ENCODE peak calls at places on chromosomes 3 and 15, in nine cellular contexts. L is neural progenitor cell; W is upper lobe of right lung; O is CD8-positive, alpha-beta T cell; B is right lobe of liver; A is Peyer's patch; D is fibroblast of lung; G is aorta; Q is astrocyte. X is an unnamed sample.

GRCh38 chr15:76147906-76148553 is 88.2 kb downstream of the TMEM266 start:
- DNase-seq in L (peak; percentile 76), W (peak; percentile 76), O (peak; percentile 66), B (no peak), A (peak; percentile 79), D (peak; percentile 34), G (no peak), Q (no peak), X (peak; percentile 64)

GRCh38 chr15:69305204-69305931 is 6.7 kb downstream of the PAQR5 start:
- DNase-seq in L (no peak), W (peak; percentile 81), O (no peak), B (no peak), A (peak; percentile 76), D (peak; percentile 90), G (peak; percentile 55), Q (peak; percentile 88), X (peak; percentile 58)

GRCh38 chr3:44419159-44419922 is 58.1 kb downstream of the ZNF445 start:
- DNase-seq in L (peak; percentile 25), W (no peak), O (no peak), B (no peak), A (no peak), D (no peak), G (no peak), Q (no peak), X (no peak)

GRCh38 chr15:60580650-60581415 is 101.9 kb upstream of the ICE2 start:
- DNase-seq in L (no peak), W (no peak), O (peak; percentile 52), B (no peak), A (no peak), D (no peak), G (no peak), Q (no peak), X (no peak)

GRCh38 chr3:11944052-11944673 is 60.0 kb upstream of the SYN2 start:
- DNase-seq in L (peak; percentile 69), W (no peak), O (no peak), B (no peak), A (no peak), D (peak; percentile 14), G (no peak), Q (no peak), X (peak; percentile 44)

GRCh38 chr3:161266731-161267150 is 45.6 kb downstream of the NMD3 start:
- DNase-seq in L (no peak), W (no peak), O (no peak), B (no peak), A (no peak), D (peak; percentile 76), G (no peak), Q (peak; percentile 80), X (peak; percentile 64)

GRCh38 chr3:194275721-194276120 is 75.4 kb downstream of the CPN2 start:
- DNase-seq in L (no peak), W (peak; percentile 9), O (no peak), B (no peak), A (no peak), D (no peak), G (no peak), Q (no peak), X (no peak)

GRCh38 chr15:92097473-92098178 is 244.1 kb downstream of the SLCO3A1 start:
- DNase-seq in L (peak; percentile 92), W (no peak), O (peak; percentile 41), B (no peak), A (peak; percentile 68), D (peak; percentile 62), G (no peak), Q (no peak), X (peak; percentile 87)

GRCh38 chr15:23497710-23498111 is 50.7 kb upstream of the GOLGA6L2 start:
- DNase-seq in L (peak; percentile 19), W (no peak), O (no peak), B (no peak), A (no peak), D (peak; percentile 2), G (no peak), Q (no peak), X (peak; percentile 24)

GRCh38 chr15:76938752-76939151 is 7.2 kb downstream of the RCN2 start:
- DNase-seq in L (no peak), W (no peak), O (no peak), B (no peak), A (no peak), D (no peak), G (no peak), Q (no peak), X (no peak)

GRCh38 chr3:45712434-45713110 is 23.4 kb downstream of the SACM1L start:
- DNase-seq in L (no peak), W (no peak), O (no peak), B (no peak), A (no peak), D (no peak), G (no peak), Q (peak; percentile 39), X (peak; percentile 26)

GRCh38 chr15:99324082-99324620 is 72.9 kb downstream of the LRRC28 start:
- DNase-seq in L (no peak), W (no peak), O (no peak), B (no peak), A (no peak), D (peak; percentile 86), G (peak; percentile 56), Q (peak; percentile 94), X (peak; percentile 93)

GRCh38 chr3:184333700-184334099 is 3.7 kb upstream of the FAM131A start:
- DNase-seq in L (no peak), W (no peak), O (no peak), B (no peak), A (no peak), D (no peak), G (no peak), Q (no peak), X (no peak)
- H3K4me1 ChIP-seq in L (peaks cover 16% of the 10 kb centered on the region), W (peaks cover 21% of the 10 kb centered on the region), O (peaks cover 16% of the 10 kb centered on the region), B (no peaks in the 10 kb centered on the region), A (peaks cover 3% of the 10 kb centered on the region), D (peaks cover 31% of the 10 kb centered on the region), G (no peaks in the 10 kb centered on the region), Q (peaks cover 73% of the 10 kb centered on the region), X (peaks cover 45% of the 10 kb centered on the region)

DNA sequence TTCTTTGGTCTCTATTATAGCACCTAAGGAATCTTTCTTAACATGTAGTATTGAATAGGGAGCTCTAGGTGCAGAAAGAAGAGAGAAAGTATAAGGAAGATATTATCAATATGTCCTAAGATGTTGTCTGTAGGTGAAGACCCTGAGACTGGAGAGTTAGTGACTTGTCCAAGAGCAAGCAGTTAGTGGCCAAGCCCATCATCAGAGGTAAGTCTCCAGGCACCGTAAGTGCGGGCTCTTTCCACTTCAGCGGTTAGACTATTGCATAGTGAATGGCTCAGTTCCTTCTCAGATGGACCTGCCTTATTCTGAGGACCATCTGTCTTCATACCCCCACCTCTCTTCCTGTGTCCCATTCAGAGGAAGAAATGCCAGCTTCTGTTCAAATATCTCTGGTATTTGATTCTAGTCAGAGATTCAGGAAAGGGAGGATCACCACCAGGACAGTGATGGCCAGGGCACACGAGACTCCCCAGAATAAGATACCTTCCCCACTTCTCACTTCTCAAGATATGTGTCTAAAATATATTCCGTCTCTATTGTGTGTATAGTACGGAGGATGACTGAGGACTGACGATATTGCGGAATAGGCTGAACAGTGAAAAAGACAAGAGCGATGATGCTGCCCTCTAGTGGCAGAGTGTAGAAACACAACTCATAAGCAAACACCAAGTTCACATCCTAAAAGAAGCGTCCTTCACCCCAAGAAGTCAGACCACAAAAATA is 19.1 kb upstream of the ADGRG7 start:
- DNase-seq in L (peak; percentile 64), W (no peak), O (peak; percentile 59), B (no peak), A (peak; percentile 74), D (peak; percentile 81), G (no peak), Q (peak; percentile 31), X (peak; percentile 90)
- H3K4me3 ChIP-seq in L (peak overlapping the region; percentile 24), W (no peak overlapping the region), O (peak overlapping the region; percentile 9), B (no peak overlapping the region), A (no peak overlapping the region), D (no peak overlapping the region), G (no peak overlapping the region), Q (peak overlapping the region; percentile 34), X (peak overlapping the region; percentile 64)

GRCh38 chr3:3341496-3341895 is 162.0 kb upstream of the CRBN start:
- DNase-seq in L (no peak), W (no peak), O (no peak), B (no peak), A (no peak), D (no peak), G (no peak), Q (no peak), X (no peak)
- H3K9me3 ChIP-seq in L (no peaks in the 10 kb centered on the region), W (no peaks in the 10 kb centered on the region), O (no peaks in the 10 kb centered on the region), B (no peaks in the 10 kb centered on the region), A (no peaks in the 10 kb centered on the region), D (no peaks in the 10 kb centered on the region), G (no peaks in the 10 kb centered on the region), Q (peaks cover 6% of the 10 kb centered on the region), X (no peaks in the 10 kb centered on the region)

DNA sequence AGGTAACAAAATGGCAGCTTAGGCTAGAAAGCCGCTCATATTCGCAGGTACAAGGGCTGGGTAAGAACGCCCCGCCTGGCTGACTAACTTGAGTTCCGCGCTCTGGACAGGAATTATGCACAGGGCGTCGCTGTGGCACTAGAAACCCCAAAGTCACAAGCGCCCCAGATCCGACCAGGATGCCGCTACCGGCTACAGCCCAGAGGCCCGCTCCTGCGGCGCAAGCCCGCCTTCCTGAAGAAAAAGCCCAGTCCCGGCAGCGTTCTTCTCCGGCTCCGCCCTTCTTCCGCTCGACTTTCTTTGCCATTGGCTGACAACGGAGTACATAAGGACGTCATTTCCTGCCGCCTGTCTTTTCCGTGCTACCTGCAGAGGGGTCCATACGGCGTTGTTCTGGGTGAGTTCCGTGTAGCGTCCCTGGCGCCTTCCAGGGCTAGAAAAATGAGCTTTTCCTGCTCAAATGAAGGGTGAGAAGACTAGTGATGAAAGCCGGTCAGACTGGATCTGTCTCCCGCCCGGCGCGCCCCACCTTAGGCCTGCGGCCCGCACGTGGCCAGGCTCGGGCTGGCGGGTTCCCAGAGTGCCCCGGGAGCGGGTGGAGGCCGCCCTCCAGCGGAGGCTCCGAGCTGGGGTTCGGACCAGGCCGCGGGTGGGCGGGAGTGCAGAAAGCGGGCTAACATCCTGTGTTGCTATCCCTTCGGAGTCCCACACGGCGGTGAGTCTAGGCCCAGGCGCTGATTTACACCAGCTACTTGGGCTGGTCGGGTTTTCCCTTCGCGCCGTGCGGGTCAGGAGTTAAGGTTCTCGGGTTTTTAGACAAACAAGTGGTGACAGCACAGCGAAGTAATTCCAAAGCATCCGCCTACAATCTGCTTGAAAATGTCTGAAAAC is at the start of gene RPSA:
- DNase-seq in L (peak; percentile 97), W (peak; percentile 97), O (peak; percentile 92), B (peak; percentile 96), A (peak; percentile 99), D (peak; percentile 97), G (peak; percentile 94), Q (peak; percentile 93), X (peak; percentile 98)
- H3K4me1 ChIP-seq in L (peaks cover 15% of the 10 kb centered on the region), W (peaks cover 34% of the 10 kb centered on the region), O (peaks cover 40% of the 10 kb centered on the region), B (no peaks in the 10 kb centered on the region), A (no peaks in the 10 kb centered on the region), D (peaks cover 11% of the 10 kb centered on the region), G (peaks cover 6% of the 10 kb centered on the region), Q (peaks cover 20% of the 10 kb centered on the region), X (peaks cover 29% of the 10 kb centered on the region)

X was measured in adipocyte.